ENCODE peak calls at places on chromosomes 11 and 22, in eight cellular contexts. Q is HCT116; W is foreskin fibroblast; D is activated CD4-positive, alpha-beta T cell treated with anti-CD3 and anti-CD28 coated beads for 48 hours; K is GM19239; M is stromal cell of bone marrow; S is stimulated activated CD4-positive, alpha-beta T cell treated with anti-CD3 and anti-CD28 coated beads, Interleukin-2, amount 100 ng/mL, for 48 hours; Z is astrocyte of the spinal cord. H is an unnamed sample.

GRCh38 chr11:17076517-17077239 is 789 bp downstream of the RPS13 start:
- DNase-seq in Z (peak), K (no peak), M (no peak), W (no peak), S (no peak), Q (no peak), D (no peak), H (no peak)

GRCh38 chr11:2445107-2445947 is 519 bp downstream of the KCNQ1 start:
- DNase-seq in Q (no peak), K (no peak), S (no peak), M (no peak), W (no peak), D (peak), Z (no peak), H (no peak)

GRCh38 chr22:24455751-24456426 is 28.5 kb downstream of the ADORA2A start:
- DNase-seq in Z (no peak), K (no peak), Q (no peak), S (no peak), W (no peak), D (no peak), M (no peak), H (peak)

GRCh38 chr11:17697175-17697949 is 22.0 kb upstream of the MYOD1 start:
- DNase-seq in W (no peak), D (no peak), K (no peak), S (no peak), M (no peak), Z (no peak), Q (no peak), H (no peak)

GRCh38 chr11:71927813-71928738 is at the start of gene XNDC1N:
- DNase-seq in Z (no peak), Q (peak), D (peak), W (peak), S (peak), K (peak), M (peak), H (peak)

GRCh38 chr11:115911656-115912055 is 407.4 kb upstream of the CADM1 start:
- DNase-seq in Z (no peak), S (no peak), D (no peak), M (no peak), W (no peak), Q (no peak), K (no peak), H (no peak)

GRCh38 chr22:27370281-27370680 is 431.3 kb downstream of the MN1 start:
- DNase-seq in S (no peak), K (no peak), D (peak), M (no peak), Z (no peak), Q (no peak), W (no peak), H (no peak)

GRCh38 chr11:44744160-44744559 is 17.4 kb downstream of the TSPAN18 start:
- DNase-seq in W (no peak), S (no peak), M (no peak), Q (no peak), Z (no peak), K (no peak), D (no peak), H (no peak)

GRCh38 chr11:12331239-12331874 is 46.0 kb upstream of the PARVA start:
- DNase-seq in K (peak), Q (peak), Z (peak), D (peak), S (peak), M (peak), W (peak), H (peak)

GRCh38 chr22:48427731-48428211 is 1399.9 kb downstream of the BRD1 start:
- DNase-seq in Q (no peak), W (no peak), Z (no peak), S (no peak), M (no peak), K (no peak), D (no peak), H (no peak)

GRCh38 chr11:15638386-15638787 is 523.7 kb downstream of the INSC start:
- DNase-seq in K (no peak), S (no peak), Q (no peak), M (no peak), D (no peak), W (no peak), Z (no peak), H (no peak)

GRCh38 chr22:37909756-37910155 is 3.7 kb downstream of the MICALL1 start:
- DNase-seq in Z (no peak), K (no peak), S (no peak), W (no peak), M (no peak), Q (no peak), D (no peak), H (no peak)

GRCh38 chr22:39299829-39300178 is 19.6 kb downstream of the RPL3 start:
- DNase-seq in W (no peak), Z (no peak), K (no peak), M (no peak), D (no peak), Q (no peak), S (no peak), H (no peak)

H was measured in tibial nerve.